ENCODE peak calls at places on chromosome 5, in five cellular contexts. One of them, this sample, is unnamed.

GRCh38 chr5:134763221-134763620 is 4.6 kb downstream of the DDX46 start:
- DNase-seq in A549: no peak
- DNase-seq in IMR-90: no peak
- DNase-seq in K562: no peak
- DNase-seq in transverse colon: no peak
- DNase-seq in this sample: no peak

GRCh38 chr5:150103678-150104549 is 17.6 kb upstream of the CSF1R start:
- DNase-seq in A549: no peak
- DNase-seq in IMR-90: no peak
- DNase-seq in K562: no peak
- DNase-seq in transverse colon: no peak
- DNase-seq in this sample: no peak

GRCh38 chr5:169100735-169101075 is 200.2 kb downstream of the SLIT3 start:
- DNase-seq in A549: peak; percentile 74
- DNase-seq in IMR-90: no peak
- DNase-seq in K562: no peak
- DNase-seq in transverse colon: no peak
- DNase-seq in this sample: no peak

GRCh38 chr5:176694631-176695030 is 47.3 kb downstream of the TSPAN17 start:
- DNase-seq in A549: no peak
- DNase-seq in IMR-90: no peak
- DNase-seq in K562: no peak
- DNase-seq in transverse colon: no peak
- DNase-seq in this sample: no peak

GRCh38 chr5:132979367-132979935 is 16.0 kb upstream of the AFF4 start:
- DNase-seq in A549: no peak
- DNase-seq in IMR-90: peak; percentile 52
- DNase-seq in K562: no peak
- DNase-seq in transverse colon: no peak
- DNase-seq in this sample: no peak

GRCh38 chr5:133668458-133668857 is 56.1 kb upstream of the FSTL4 start:
- DNase-seq in A549: no peak
- DNase-seq in IMR-90: no peak
- DNase-seq in K562: no peak
- DNase-seq in transverse colon: no peak
- DNase-seq in this sample: no peak

GRCh38 chr5:142425286-142426065 is 100.7 kb upstream of the SPRY4 start:
- DNase-seq in A549: no peak
- DNase-seq in IMR-90: peak; percentile 74
- DNase-seq in K562: no peak
- DNase-seq in transverse colon: no peak
- DNase-seq in this sample: no peak

GRCh38 chr5:127785098-127785927 is 82.1 kb downstream of the CCDC192 start:
- DNase-seq in A549: peak; percentile 7
- DNase-seq in IMR-90: peak; percentile 96
- DNase-seq in K562: no peak
- DNase-seq in transverse colon: no peak
- DNase-seq in this sample: no peak

GRCh38 chr5:123429221-123429954 is 6.2 kb upstream of the CEP120 start:
- DNase-seq in A549: no peak
- DNase-seq in IMR-90: no peak
- DNase-seq in K562: no peak
- DNase-seq in transverse colon: no peak
- DNase-seq in this sample: no peak

GRCh38 chr5:124662261-124662781 is 84.1 kb downstream of the ZNF608 start:
- DNase-seq in A549: peak; percentile 81
- DNase-seq in IMR-90: no peak
- DNase-seq in K562: no peak
- DNase-seq in transverse colon: peak; percentile 47
- DNase-seq in this sample: peak; percentile 77

GRCh38 chr5:33423018-33423630 is 17.6 kb upstream of the TARS1 start:
- DNase-seq in A549: peak; percentile 39
- DNase-seq in IMR-90: peak; percentile 73
- DNase-seq in K562: no peak
- DNase-seq in transverse colon: no peak
- DNase-seq in this sample: no peak

GRCh38 chr5:5644249-5644648 is 221.8 kb downstream of the ICE1 start:
- DNase-seq in A549: no peak
- DNase-seq in IMR-90: no peak
- DNase-seq in K562: no peak
- DNase-seq in transverse colon: no peak
- DNase-seq in this sample: no peak

GRCh38 chr5:5645891-5646290 is 223.4 kb downstream of the ICE1 start:
- DNase-seq in A549: no peak
- DNase-seq in IMR-90: no peak
- DNase-seq in K562: no peak
- DNase-seq in transverse colon: no peak
- DNase-seq in this sample: no peak

GRCh38 chr5:5648694-5649093 is 226.2 kb downstream of the ICE1 start:
- DNase-seq in A549: no peak
- DNase-seq in IMR-90: no peak
- DNase-seq in K562: no peak
- DNase-seq in transverse colon: no peak
- DNase-seq in this sample: no peak

GRCh38 chr5:5645198-5645597 is 222.7 kb downstream of the ICE1 start:
- DNase-seq in A549: no peak
- DNase-seq in IMR-90: no peak
- DNase-seq in K562: no peak
- DNase-seq in transverse colon: no peak
- DNase-seq in this sample: no peak

DNA sequence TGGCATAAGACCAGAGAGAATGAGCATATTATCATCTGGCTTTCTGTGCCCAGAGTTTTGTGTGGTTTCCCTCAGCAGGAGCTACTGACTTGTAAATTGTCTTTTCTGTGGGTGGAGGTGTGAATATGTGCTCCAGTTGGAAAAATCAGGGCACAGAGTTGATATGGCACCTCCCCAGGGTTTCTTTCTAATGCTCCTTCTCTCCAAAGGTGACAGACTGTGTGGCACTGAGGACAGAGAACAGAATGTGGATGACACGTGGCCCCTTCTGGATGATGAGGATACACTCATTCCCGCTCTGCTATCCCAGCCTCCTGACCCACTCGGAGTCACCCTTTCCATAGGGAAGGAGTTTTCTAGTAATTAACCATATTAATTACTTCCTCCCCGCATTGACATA is 221.0 kb downstream of the ICE1 start:
- DNase-seq in A549: no peak
- DNase-seq in IMR-90: no peak
- DNase-seq in K562: no peak
- DNase-seq in transverse colon: no peak
- DNase-seq in this sample: no peak
- H3K4me3 ChIP-seq in A549: no peak overlapping the region
- H3K4me3 ChIP-seq in IMR-90: no peak overlapping the region
- H3K4me3 ChIP-seq in K562: no peak overlapping the region
- H3K4me3 ChIP-seq in transverse colon: no peak overlapping the region
- H3K4me3 ChIP-seq in this sample: no peak overlapping the region

GRCh38 chr5:130077007-130077406 is 172.7 kb downstream of the CHSY3 start:
- DNase-seq in A549: no peak
- DNase-seq in IMR-90: no peak
- DNase-seq in K562: no peak
- DNase-seq in transverse colon: no peak
- DNase-seq in this sample: no peak
- TF ChIP-seq CTCF in A549: no peak
- TF ChIP-seq CTCF in IMR-90: no peak
- TF ChIP-seq CTCF in K562: no peak
- TF ChIP-seq CTCF in transverse colon: no peak
- TF ChIP-seq CTCF in this sample: no peak

GRCh38 chr5:56432326-56432725 is 199.2 kb upstream of the ANKRD55 start:
- DNase-seq in A549: no peak
- DNase-seq in IMR-90: peak; percentile 79
- DNase-seq in K562: no peak
- DNase-seq in transverse colon: no peak
- DNase-seq in this sample: no peak

GRCh38 chr5:56429110-56429561 is 196.0 kb upstream of the ANKRD55 start:
- DNase-seq in A549: peak; percentile 62
- DNase-seq in IMR-90: no peak
- DNase-seq in K562: no peak
- DNase-seq in transverse colon: no peak
- DNase-seq in this sample: no peak

GRCh38 chr5:56433039-56433438 is 199.9 kb upstream of the ANKRD55 start:
- DNase-seq in A549: no peak
- DNase-seq in IMR-90: no peak
- DNase-seq in K562: no peak
- DNase-seq in transverse colon: no peak
- DNase-seq in this sample: no peak

GRCh38 chr5:56430437-56430836 is 197.3 kb upstream of the ANKRD55 start:
- DNase-seq in A549: no peak
- DNase-seq in IMR-90: no peak
- DNase-seq in K562: no peak
- DNase-seq in transverse colon: no peak
- DNase-seq in this sample: no peak

DNA sequence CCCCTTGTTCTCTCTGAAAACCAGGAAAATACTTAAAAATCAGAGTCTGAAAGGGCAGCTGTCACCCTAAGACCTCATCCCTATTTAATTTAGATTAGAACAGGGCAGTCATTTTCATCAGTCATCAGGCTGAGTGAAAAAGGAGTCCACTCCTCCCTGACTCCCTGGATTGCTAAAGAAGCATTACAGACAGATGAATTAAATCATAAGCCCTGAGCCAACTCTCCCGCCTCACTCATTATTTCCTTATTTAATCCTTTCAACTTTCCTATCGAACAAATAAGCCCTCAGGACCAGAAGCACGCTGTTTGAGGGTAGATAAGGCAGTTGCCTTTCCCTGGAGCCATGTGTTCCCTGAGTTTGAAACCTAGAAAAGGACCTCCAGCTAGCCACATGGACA is 201.9 kb upstream of the ANKRD55 start:
- DNase-seq in A549: no peak
- DNase-seq in IMR-90: no peak
- DNase-seq in K562: no peak
- DNase-seq in transverse colon: no peak
- DNase-seq in this sample: peak; percentile 57
- H3K9me3 ChIP-seq in A549: no peaks in the 10 kb centered on the region
- H3K9me3 ChIP-seq in IMR-90: no peaks in the 10 kb centered on the region
- H3K9me3 ChIP-seq in K562: no peaks in the 10 kb centered on the region
- H3K9me3 ChIP-seq in transverse colon: no peaks in the 10 kb centered on the region
- H3K9me3 ChIP-seq in this sample: peaks cover 11% of the 10 kb centered on the region

DNA sequence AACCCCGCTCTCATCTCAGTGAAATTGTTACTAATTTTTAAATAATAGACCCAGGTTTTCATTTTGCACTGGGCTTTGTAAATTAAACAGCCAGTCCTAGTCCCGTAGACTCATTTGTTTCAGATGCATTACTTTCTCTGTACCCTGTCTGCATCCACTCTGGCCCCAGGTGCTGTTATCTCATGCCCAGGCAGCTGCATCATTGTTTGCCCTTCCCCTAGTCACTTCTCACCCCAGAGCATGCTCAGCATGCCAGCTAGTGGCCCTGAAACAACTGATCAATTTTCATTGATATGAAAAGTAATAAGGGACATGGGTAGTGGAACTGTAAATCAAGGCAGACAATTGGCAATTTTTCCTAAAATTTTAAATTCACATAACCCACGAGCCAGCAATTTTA is 199.6 kb upstream of the PIK3R1 start:
- DNase-seq in A549: no peak
- DNase-seq in IMR-90: no peak
- DNase-seq in K562: no peak
- DNase-seq in transverse colon: no peak
- DNase-seq in this sample: no peak
- H3K4me3 ChIP-seq in A549: no peak overlapping the region
- H3K4me3 ChIP-seq in IMR-90: no peak overlapping the region
- H3K4me3 ChIP-seq in K562: no peak overlapping the region
- H3K4me3 ChIP-seq in transverse colon: no peak overlapping the region
- H3K4me3 ChIP-seq in this sample: no peak overlapping the region

DNA sequence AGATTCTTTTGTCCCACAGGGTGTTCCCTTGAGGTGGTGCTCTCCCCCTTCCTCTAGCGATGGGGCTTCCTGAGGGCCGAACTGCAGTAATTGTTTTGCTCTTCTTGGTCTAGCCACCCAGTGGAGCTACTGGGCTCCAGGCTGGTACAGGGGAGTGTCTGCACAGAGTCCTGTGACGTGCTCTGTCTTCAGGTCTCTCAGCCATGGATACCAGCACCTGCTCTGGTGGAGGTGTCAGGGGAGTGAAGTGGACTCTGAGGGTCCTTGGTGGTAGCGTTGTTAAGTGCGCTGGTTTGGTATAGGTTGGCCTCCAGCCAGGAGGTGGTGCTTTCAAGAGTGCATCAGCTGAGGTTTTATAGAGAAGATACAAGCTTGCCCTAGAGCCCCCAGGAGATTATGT is 20.4 kb upstream of the CEP72 start:
- DNase-seq in A549: no peak
- DNase-seq in IMR-90: no peak
- DNase-seq in K562: no peak
- DNase-seq in transverse colon: no peak
- DNase-seq in this sample: peak; percentile 6
- TF ChIP-seq CTCF in A549: no peak
- TF ChIP-seq CTCF in IMR-90: no peak
- TF ChIP-seq CTCF in K562: no peak
- TF ChIP-seq CTCF in transverse colon: no peak
- TF ChIP-seq CTCF in this sample: no peak

GRCh38 chr5:2902742-2903297 is 151.3 kb upstream of the IRX2 start:
- DNase-seq in A549: no peak
- DNase-seq in IMR-90: no peak
- DNase-seq in K562: no peak
- DNase-seq in transverse colon: no peak
- DNase-seq in this sample: no peak
- H3K9me3 ChIP-seq in A549: no peaks in the 10 kb centered on the region
- H3K9me3 ChIP-seq in IMR-90: peaks cover 52% of the 10 kb centered on the region
- H3K9me3 ChIP-seq in K562: no peaks in the 10 kb centered on the region
- H3K9me3 ChIP-seq in transverse colon: no peaks in the 10 kb centered on the region
- H3K9me3 ChIP-seq in this sample: no peaks in the 10 kb centered on the region

GRCh38 chr5:141356950-141357349 is 2.1 kb downstream of the PCDHGA4 start:
- DNase-seq in A549: no peak
- DNase-seq in IMR-90: no peak
- DNase-seq in K562: no peak
- DNase-seq in transverse colon: no peak
- DNase-seq in this sample: no peak

GRCh38 chr5:141351591-141351990 is 1.7 kb downstream of the PCDHGB1 start:
- DNase-seq in A549: no peak
- DNase-seq in IMR-90: no peak
- DNase-seq in K562: no peak
- DNase-seq in transverse colon: no peak
- DNase-seq in this sample: no peak

GRCh38 chr5:141355641-141356040 is 820 bp downstream of the PCDHGA4 start:
- DNase-seq in A549: no peak
- DNase-seq in IMR-90: no peak
- DNase-seq in K562: no peak
- DNase-seq in transverse colon: no peak
- DNase-seq in this sample: no peak

GRCh38 chr5:141356133-141356532 is 1.3 kb downstream of the PCDHGA4 start:
- DNase-seq in A549: no peak
- DNase-seq in IMR-90: no peak
- DNase-seq in K562: no peak
- DNase-seq in transverse colon: no peak
- DNase-seq in this sample: no peak

DNA sequence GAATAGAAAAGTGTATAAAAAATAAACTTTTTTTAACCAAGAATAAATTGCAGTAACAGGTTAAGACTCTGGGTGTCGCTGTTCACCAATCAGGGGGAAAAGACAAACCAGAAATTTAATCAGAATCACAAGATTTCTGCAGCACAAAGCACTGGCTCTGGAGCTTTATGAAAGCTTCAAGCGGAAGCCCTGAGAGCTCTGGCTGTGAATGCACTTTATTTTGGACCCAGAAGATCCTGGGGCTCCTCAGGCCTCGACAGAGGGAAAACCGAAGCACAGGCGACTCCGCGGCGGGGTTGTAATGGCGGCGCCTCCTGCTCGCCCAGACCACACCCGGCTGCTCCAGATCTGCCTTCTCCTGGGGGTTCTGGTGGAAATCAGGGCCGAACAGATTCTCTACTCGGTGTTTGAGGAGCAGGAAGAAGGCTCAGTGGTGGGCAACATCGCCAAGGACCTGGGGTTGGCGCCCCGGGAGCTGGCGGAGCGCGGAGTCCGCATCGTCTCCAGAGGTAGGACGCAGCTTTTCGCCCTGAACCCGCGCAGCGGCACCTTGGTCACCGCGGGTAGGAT is at the start of gene PCDHGA4:
- DNase-seq in A549: no peak
- DNase-seq in IMR-90: peak; percentile 28
- DNase-seq in K562: no peak
- DNase-seq in transverse colon: no peak
- DNase-seq in this sample: no peak
- H3K4me3 ChIP-seq in A549: no peak within 1 kb of the TSS
- H3K4me3 ChIP-seq in IMR-90: peak within 1 kb of the TSS; percentile 76
- H3K4me3 ChIP-seq in K562: peak within 1 kb of the TSS; percentile 28
- H3K4me3 ChIP-seq in transverse colon: no peak within 1 kb of the TSS
- H3K4me3 ChIP-seq in this sample: no peak within 1 kb of the TSS